ENCODE peak calls at places on chromosomes 13 and 19, in seven cellular contexts. Y, A, K, G, B, L and H are unnamed samples. For H3K4me1, the result is how much of the 10 kb centered on the place peaks cover.

GRCh38 chr19:23957660-23958281 is 43.1 kb downstream of the ZNF726 start:
- DNase-seq in L (peak), K (no peak), Y (no peak), A (no peak), B (peak), G (peak), H (no peak)

GRCh38 chr19:57096640-57097361 is 23.0 kb upstream of the USP29 start:
- DNase-seq in A (no peak), Y (no peak), L (no peak), G (no peak), K (no peak), B (no peak), H (no peak)

GRCh38 chr19:15371786-15372380 is 7.7 kb downstream of the AKAP8 start:
- DNase-seq in K (no peak), L (no peak), A (no peak), Y (no peak), B (no peak), G (no peak), H (no peak)

GRCh38 chr13:103272770-103273169 is 206.6 kb upstream of the SLC10A2 start:
- DNase-seq in G (no peak), L (no peak), B (no peak), Y (no peak), A (no peak), K (no peak), H (no peak)

GRCh38 chr19:41892173-41892902 is 9.4 kb downstream of the ARHGEF1 start:
- DNase-seq in K (no peak), L (no peak), A (no peak), Y (no peak), B (no peak), G (no peak), H (no peak)

GRCh38 chr19:40465781-40466218 is 255 bp upstream of the BLVRB start:
- DNase-seq in Y (peak), L (peak), B (peak), K (peak), A (peak), G (peak), H (peak)

GRCh38 chr19:40103600-40103999 is 12.9 kb upstream of the ZNF780A start:
- DNase-seq in K (no peak), B (no peak), Y (no peak), L (no peak), A (no peak), G (no peak), H (no peak)

GRCh38 chr19:2087621-2088100 is 8.5 kb downstream of the MOB3A start:
- DNase-seq in K (no peak), B (no peak), G (no peak), L (no peak), A (no peak), Y (no peak), H (no peak)

GRCh38 chr19:50580240-50580639 is 12.0 kb upstream of the LRRC4B start:
- DNase-seq in B (no peak), K (no peak), G (no peak), A (no peak), L (no peak), Y (no peak), H (no peak)

GRCh38 chr13:112983428-112984196 is 14.6 kb downstream of the MCF2L start:
- DNase-seq in L (no peak), A (no peak), G (peak), Y (peak), K (no peak), B (no peak), H (no peak)

GRCh38 chr19:45045671-45046353 is 7.0 kb downstream of the CLASRP start:
- DNase-seq in A (no peak), G (peak), L (no peak), K (no peak), Y (no peak), B (no peak), H (no peak)

GRCh38 chr19:55089279-55089944 is 13.7 kb downstream of the EPS8L1 start:
- DNase-seq in L (no peak), Y (no peak), A (no peak), B (no peak), K (no peak), G (no peak), H (no peak)

GRCh38 chr19:36572593-36573019 is 486 bp downstream of the ZNF529 start:
- DNase-seq in A (peak), L (no peak), G (no peak), K (no peak), Y (no peak), B (no peak), H (no peak)

GRCh38 chr13:29935309-29935981 is 85.0 kb upstream of the UBL3 start:
- DNase-seq in A (no peak), K (no peak), B (no peak), Y (no peak), L (no peak), G (peak), H (peak)

GRCh38 chr19:30224689-30225606 is 147.2 kb upstream of the ZNF536 start:
- DNase-seq in A (peak), G (no peak), L (peak), B (no peak), Y (no peak), K (no peak), H (no peak)

GRCh38 chr13:74747186-74747955 is 613.2 kb upstream of the KLF12 start:
- DNase-seq in L (no peak), K (no peak), B (no peak), Y (no peak), A (no peak), G (no peak), H (no peak)

GRCh38 chr13:24196593-24197197 is 36.2 kb downstream of the SPATA13 start:
- DNase-seq in G (no peak), K (no peak), B (no peak), L (no peak), A (no peak), Y (no peak), H (no peak)

GRCh38 chr19:35986664-35987570 is 8.1 kb upstream of the SDHAF1 start:
- DNase-seq in Y (peak), A (peak), K (no peak), G (no peak), B (no peak), L (peak), H (peak)

GRCh38 chr19:54297759-54298305 is 15.1 kb downstream of the LILRA5 start:
- DNase-seq in K (no peak), B (no peak), A (peak), L (peak), Y (no peak), G (no peak), H (no peak)

GRCh38 chr13:110015253-110015652 is 228.9 kb upstream of the IRS2 start:
- DNase-seq in Y (no peak), B (no peak), K (peak), A (no peak), G (no peak), L (peak), H (no peak)

GRCh38 chr13:77698211-77699058 is 948 bp downstream of the SLAIN1 start:
- DNase-seq in L (no peak), A (peak), G (peak), Y (peak), K (no peak), B (peak), H (peak)

GRCh38 chr13:48507024-48507423 is 25.9 kb downstream of the RCBTB2 start:
- DNase-seq in B (no peak), K (no peak), L (no peak), G (no peak), A (no peak), Y (no peak), H (no peak)

GRCh38 chr19:4358709-4359626 is 15.6 kb downstream of the MPND start:
- DNase-seq in Y (no peak), A (no peak), B (no peak), L (no peak), K (no peak), G (no peak), H (no peak)

GRCh38 chr19:23991170-23991569 is 76.5 kb downstream of the ZNF726 start:
- DNase-seq in Y (peak), K (no peak), G (peak), A (peak), B (no peak), L (peak), H (no peak)

GRCh38 chr13:36282818-36283432 is 14.7 kb downstream of the CCDC169 start:
- DNase-seq in G (peak), L (peak), B (peak), Y (no peak), K (no peak), A (peak), H (no peak)

GRCh38 chr13:40389081-40389641 is 277.3 kb downstream of the FOXO1 start:
- DNase-seq in B (no peak), Y (no peak), L (no peak), G (peak), K (no peak), A (no peak), H (no peak)
- H3K4me3 ChIP-seq in B (no peak), Y (no peak), L (no peak), G (no peak), K (no peak), A (no peak), H (peak)

DNA sequence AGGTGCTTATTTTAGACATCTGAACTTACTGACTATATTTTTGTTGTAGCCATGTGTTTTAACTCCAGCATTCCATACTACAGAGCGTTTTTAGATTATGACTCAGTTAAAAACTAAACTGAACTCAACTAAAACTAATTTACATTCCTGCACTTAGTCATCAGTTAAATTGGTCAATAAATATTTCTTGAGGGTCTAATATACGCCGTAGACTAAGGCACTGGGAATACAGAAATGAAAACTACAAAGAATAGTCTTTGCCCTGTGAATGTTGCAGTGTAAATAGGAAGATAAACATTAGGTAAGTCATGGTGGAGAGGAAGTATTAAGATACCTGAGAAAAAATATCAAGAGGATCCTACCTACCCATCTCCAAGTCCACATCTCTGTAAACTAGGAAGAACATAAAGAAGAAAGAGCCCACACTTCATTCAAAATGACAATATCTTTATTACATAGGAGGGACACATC is 52.7 kb downstream of the MBNL2 start:
- DNase-seq in L (peak), K (no peak), B (peak), A (no peak), Y (no peak), G (peak), H (no peak)
- H3K4me1 ChIP-seq in L (half or more), K (half or more), B (under half), A (under half), Y (under half), G (under half), H (half or more)

DNA sequence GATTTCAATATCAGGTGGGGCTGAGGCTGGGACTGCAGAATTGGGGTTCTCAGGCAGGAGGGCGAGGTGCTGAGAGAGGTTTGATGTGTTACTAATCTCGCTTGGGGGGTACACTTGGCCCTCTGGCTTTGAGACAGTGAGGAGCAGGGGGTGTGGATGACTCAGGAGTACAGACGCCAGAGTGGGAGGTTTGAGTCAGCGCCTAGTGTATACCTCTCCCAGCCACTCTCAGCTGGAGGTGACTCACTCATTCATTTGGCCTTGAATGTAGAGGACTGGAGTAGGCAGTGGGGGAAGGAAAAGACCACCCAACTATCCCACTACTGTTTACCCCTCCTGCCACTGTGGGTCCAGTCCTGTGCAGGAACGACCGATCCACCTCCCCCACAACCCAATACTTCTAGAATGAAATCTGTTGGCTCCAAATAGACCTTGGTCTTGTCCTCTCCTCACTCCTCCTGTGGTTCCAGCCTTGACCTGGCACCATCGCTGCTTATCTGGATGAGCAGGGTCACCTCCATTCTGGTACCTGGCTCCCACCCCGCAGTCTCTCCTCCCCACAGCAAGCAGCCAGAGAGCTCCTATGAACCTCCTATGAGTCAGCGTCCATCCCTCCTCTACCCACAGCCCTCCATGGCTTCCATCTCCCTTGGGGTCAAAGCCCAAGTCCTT is 20.1 kb upstream of the ZNRF4 start:
- DNase-seq in L (peak), A (no peak), Y (no peak), G (no peak), K (no peak), B (peak), H (no peak)
- H3K27ac ChIP-seq in L (peak), A (no peak), Y (no peak), G (no peak), K (no peak), B (no peak), H (no peak)

DNA sequence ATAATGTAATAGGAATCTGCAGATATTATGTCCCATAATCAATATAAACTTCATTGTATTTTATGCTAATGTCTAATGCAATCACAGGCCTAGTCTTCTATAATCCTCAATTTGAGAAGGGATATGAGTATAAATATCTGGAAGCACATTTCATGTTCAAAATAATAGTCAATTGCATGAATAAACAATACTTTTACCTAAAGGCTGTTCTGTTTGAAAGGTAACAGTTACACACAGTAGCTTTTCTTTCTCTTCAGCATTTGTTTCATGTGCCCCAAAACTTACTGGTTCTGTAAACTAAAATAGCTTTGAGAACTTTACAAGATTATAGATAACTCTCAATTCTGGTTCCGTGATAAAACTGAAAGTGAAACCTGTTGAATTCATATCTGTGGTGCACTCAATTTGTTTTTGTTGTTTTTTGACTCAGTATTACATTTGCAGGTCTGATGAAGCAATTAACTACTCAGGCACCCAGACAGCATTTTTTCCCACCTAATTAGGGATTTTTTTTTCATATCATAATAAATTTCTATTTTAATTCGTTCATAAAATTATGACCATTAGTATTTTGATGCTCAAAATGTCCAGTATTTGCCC is 1193.8 kb downstream of the SLITRK1 start:
- DNase-seq in G (peak), Y (no peak), L (no peak), B (peak), A (no peak), K (no peak), H (no peak)
- H3K4me3 ChIP-seq in G (no peak), Y (peak), L (peak), B (no peak), A (no peak), K (peak), H (peak)